ENCODE peak calls at places on chromosome 14, in nine cellular contexts. N, L, Z, P, G, H, Q, J and T are unnamed samples.

GRCh38 chr14:61570188-61570960 is 124.9 kb upstream of the HIF1A start:
- DNase-seq in N (no peak), L (no peak), Z (peak; percentile 42), P (no peak), G (no peak), H (no peak), Q (no peak), J (peak; percentile 84), T (no peak)

GRCh38 chr14:80047761-80048160 is 163.5 kb downstream of the DIO2 start:
- DNase-seq in N (no peak), L (no peak), Z (no peak), P (no peak), G (no peak), H (no peak), Q (no peak), J (no peak), T (no peak)

GRCh38 chr14:104887623-104888488 is 22.8 kb downstream of the CEP170B start:
- DNase-seq in N (no peak), L (no peak), Z (no peak), P (peak; percentile 1), G (peak; percentile 62), H (peak; percentile 14), Q (peak; percentile 8), J (peak; percentile 2), T (no peak)

GRCh38 chr14:70665448-70666363 is 24.0 kb downstream of the TTC9 start:
- DNase-seq in N (peak; percentile 96), L (peak; percentile 86), Z (no peak), P (peak; percentile 86), G (peak; percentile 75), H (no peak), Q (peak; percentile 64), J (peak; percentile 42), T (no peak)

GRCh38 chr14:33307691-33308369 is 369.2 kb downstream of the NPAS3 start:
- DNase-seq in N (no peak), L (no peak), Z (no peak), P (no peak), G (no peak), H (no peak), Q (peak; percentile 10), J (peak; percentile 89), T (no peak)

GRCh38 chr14:105879503-105879866 is 353.1 kb downstream of the TMEM121 start:
- DNase-seq in N (no peak), L (no peak), Z (no peak), P (no peak), G (peak; percentile 59), H (no peak), Q (no peak), J (no peak), T (no peak)

GRCh38 chr14:27427796-27428195 is 830.0 kb upstream of the NOVA1 start:
- DNase-seq in N (no peak), L (peak; percentile 7), Z (no peak), P (no peak), G (no peak), H (no peak), Q (no peak), J (peak; percentile 87), T (no peak)

GRCh38 chr14:41130274-41130673 is 476.4 kb upstream of the LRFN5 start:
- DNase-seq in N (peak; percentile 10), L (no peak), Z (no peak), P (no peak), G (no peak), H (no peak), Q (no peak), J (no peak), T (no peak)

GRCh38 chr14:49653508-49653907 is 18.5 kb upstream of the DNAAF2 start:
- DNase-seq in N (no peak), L (no peak), Z (no peak), P (no peak), G (no peak), H (no peak), Q (no peak), J (no peak), T (no peak)

GRCh38 chr14:102652194-102652593 is 59.7 kb downstream of the RCOR1 start:
- DNase-seq in N (no peak), L (no peak), Z (no peak), P (no peak), G (no peak), H (no peak), Q (no peak), J (no peak), T (no peak)

GRCh38 chr14:91919814-91920213 is 27.7 kb downstream of the FBLN5 start:
- DNase-seq in N (no peak), L (no peak), Z (no peak), P (no peak), G (no peak), H (peak; percentile 56), Q (no peak), J (no peak), T (no peak)

GRCh38 chr14:104799657-104800599 is 973 bp upstream of the ZBTB42 start:
- DNase-seq in N (peak; percentile 84), L (peak; percentile 38), Z (peak; percentile 87), P (peak; percentile 92), G (peak; percentile 95), H (peak; percentile 91), Q (peak; percentile 87), J (peak; percentile 81), T (peak; percentile 80)

GRCh38 chr14:102605026-102605425 is 12.6 kb downstream of the RCOR1 start:
- DNase-seq in N (no peak), L (no peak), Z (no peak), P (no peak), G (no peak), H (no peak), Q (no peak), J (no peak), T (no peak)

GRCh38 chr14:88198441-88198840 is 124.6 kb downstream of the KCNK10 start:
- DNase-seq in N (no peak), L (no peak), Z (no peak), P (no peak), G (no peak), H (no peak), Q (no peak), J (no peak), T (no peak)

GRCh38 chr14:63996016-63996415 is 143.2 kb downstream of the SYNE2 start:
- DNase-seq in N (no peak), L (no peak), Z (no peak), P (no peak), G (no peak), H (no peak), Q (no peak), J (no peak), T (no peak)